ENCODE peak calls at places on chromosome 18, in five cellular contexts. One of them, this sample, is unnamed.

GRCh38 chr18:8750954-8751415 is 45.6 kb downstream of the MTCL1 start:
- DNase-seq in colonic mucosa: no peak
- DNase-seq in fibroblast of lung: peak; percentile 96
- DNase-seq in cardiac fibroblast: peak; percentile 88
- DNase-seq in right atrium auricular region: peak; percentile 52
- DNase-seq in this sample: no peak

GRCh38 chr18:42689310-42689709 is 426.2 kb downstream of the RIT2 start:
- DNase-seq in colonic mucosa: no peak
- DNase-seq in right atrium auricular region: no peak
- DNase-seq in fibroblast of lung: no peak
- DNase-seq in cardiac fibroblast: no peak
- DNase-seq in this sample: no peak

GRCh38 chr18:63936156-63936931 is 12.8 kb upstream of the HMSD start:
- DNase-seq in right atrium auricular region: peak; percentile 91
- DNase-seq in fibroblast of lung: peak; percentile 69
- DNase-seq in colonic mucosa: peak; percentile 78
- DNase-seq in cardiac fibroblast: peak; percentile 68
- DNase-seq in this sample: peak; percentile 78

GRCh38 chr18:30406728-30407127 is 635.8 kb downstream of the DSC3 start:
- DNase-seq in cardiac fibroblast: peak; percentile 32
- DNase-seq in fibroblast of lung: peak; percentile 3
- DNase-seq in colonic mucosa: no peak
- DNase-seq in right atrium auricular region: no peak
- DNase-seq in this sample: no peak

GRCh38 chr18:66110607-66111006 is 359.8 kb downstream of the CDH7 start:
- DNase-seq in fibroblast of lung: no peak
- DNase-seq in right atrium auricular region: no peak
- DNase-seq in cardiac fibroblast: no peak
- DNase-seq in colonic mucosa: no peak
- DNase-seq in this sample: no peak

GRCh38 chr18:34808389-34808788 is 98.3 kb downstream of the DTNA start:
- DNase-seq in cardiac fibroblast: no peak
- DNase-seq in colonic mucosa: no peak
- DNase-seq in fibroblast of lung: no peak
- DNase-seq in right atrium auricular region: no peak
- DNase-seq in this sample: no peak

GRCh38 chr18:79856119-79857080 is 58.7 kb downstream of the KCNG2 start:
- DNase-seq in colonic mucosa: peak; percentile 15
- DNase-seq in fibroblast of lung: peak; percentile 18
- DNase-seq in cardiac fibroblast: peak; percentile 47
- DNase-seq in right atrium auricular region: peak; percentile 49
- DNase-seq in this sample: no peak

GRCh38 chr18:35045121-35045520 is 3.9 kb downstream of the MAPRE2 start:
- DNase-seq in right atrium auricular region: no peak
- DNase-seq in fibroblast of lung: peak; percentile 81
- DNase-seq in colonic mucosa: no peak
- DNase-seq in cardiac fibroblast: peak; percentile 58
- DNase-seq in this sample: no peak

GRCh38 chr18:24368749-24369148 is 28.9 kb downstream of the OSBPL1A start:
- DNase-seq in colonic mucosa: no peak
- DNase-seq in cardiac fibroblast: peak; percentile 17
- DNase-seq in fibroblast of lung: no peak
- DNase-seq in right atrium auricular region: no peak
- DNase-seq in this sample: no peak

GRCh38 chr18:48545690-48546365 is 7.0 kb downstream of the CTIF start:
- DNase-seq in fibroblast of lung: peak; percentile 73
- DNase-seq in colonic mucosa: no peak
- DNase-seq in right atrium auricular region: peak; percentile 85
- DNase-seq in cardiac fibroblast: peak; percentile 92
- DNase-seq in this sample: no peak

GRCh38 chr18:22544626-22545025 is 126.9 kb upstream of the CTAGE1 start:
- DNase-seq in cardiac fibroblast: no peak
- DNase-seq in fibroblast of lung: no peak
- DNase-seq in colonic mucosa: no peak
- DNase-seq in right atrium auricular region: no peak
- DNase-seq in this sample: no peak

GRCh38 chr18:68893396-68893795 is 95.5 kb downstream of the CCDC102B start:
- DNase-seq in fibroblast of lung: no peak
- DNase-seq in colonic mucosa: no peak
- DNase-seq in right atrium auricular region: no peak
- DNase-seq in cardiac fibroblast: no peak
- DNase-seq in this sample: no peak

GRCh38 chr18:3456686-3457069 is 6.7 kb downstream of the TGIF1 start:
- DNase-seq in colonic mucosa: peak; percentile 58
- DNase-seq in right atrium auricular region: no peak
- DNase-seq in fibroblast of lung: no peak
- DNase-seq in cardiac fibroblast: no peak
- DNase-seq in this sample: no peak

GRCh38 chr18:31671951-31672350 is 12.4 kb downstream of the B4GALT6 start:
- DNase-seq in right atrium auricular region: no peak
- DNase-seq in cardiac fibroblast: no peak
- DNase-seq in colonic mucosa: no peak
- DNase-seq in fibroblast of lung: no peak
- DNase-seq in this sample: no peak

GRCh38 chr18:51211552-51211951 is 14.1 kb upstream of the MEX3C start:
- DNase-seq in cardiac fibroblast: peak; percentile 96
- DNase-seq in fibroblast of lung: peak; percentile 68
- DNase-seq in right atrium auricular region: peak; percentile 64
- DNase-seq in colonic mucosa: peak; percentile 21
- DNase-seq in this sample: no peak

GRCh38 chr18:60411715-60412114 is 39.1 kb upstream of the MC4R start:
- DNase-seq in right atrium auricular region: no peak
- DNase-seq in fibroblast of lung: no peak
- DNase-seq in colonic mucosa: no peak
- DNase-seq in cardiac fibroblast: no peak
- DNase-seq in this sample: no peak

GRCh38 chr18:13539843-13540535 is 186.4 kb downstream of the FAM210A start:
- DNase-seq in fibroblast of lung: no peak
- DNase-seq in colonic mucosa: no peak
- DNase-seq in cardiac fibroblast: no peak
- DNase-seq in right atrium auricular region: peak; percentile 64
- DNase-seq in this sample: peak; percentile 22

GRCh38 chr18:59787998-59788875 is 91.0 kb upstream of the CCBE1 start:
- DNase-seq in fibroblast of lung: peak; percentile 81
- DNase-seq in cardiac fibroblast: peak; percentile 70
- DNase-seq in colonic mucosa: no peak
- DNase-seq in right atrium auricular region: no peak
- DNase-seq in this sample: no peak

GRCh38 chr18:79952996-79953559 is 1.6 kb upstream of the SLC66A2 start:
- DNase-seq in fibroblast of lung: no peak
- DNase-seq in right atrium auricular region: no peak
- DNase-seq in cardiac fibroblast: no peak
- DNase-seq in colonic mucosa: peak; percentile 69
- DNase-seq in this sample: peak; percentile 66

GRCh38 chr18:46152436-46152807 is 48.2 kb downstream of the HAUS1 start:
- DNase-seq in colonic mucosa: no peak
- DNase-seq in cardiac fibroblast: peak; percentile 76
- DNase-seq in right atrium auricular region: no peak
- DNase-seq in fibroblast of lung: peak; percentile 60
- DNase-seq in this sample: no peak

GRCh38 chr18:79531926-79532689 is 136.4 kb downstream of the NFATC1 start:
- DNase-seq in cardiac fibroblast: no peak
- DNase-seq in fibroblast of lung: peak; percentile 54
- DNase-seq in right atrium auricular region: no peak
- DNase-seq in colonic mucosa: no peak
- DNase-seq in this sample: no peak

GRCh38 chr18:75923169-75923568 is 495.7 kb upstream of the SMIM21 start:
- DNase-seq in colonic mucosa: no peak
- DNase-seq in right atrium auricular region: peak; percentile 78
- DNase-seq in cardiac fibroblast: peak; percentile 14
- DNase-seq in fibroblast of lung: peak; percentile 61
- DNase-seq in this sample: no peak

GRCh38 chr18:76213996-76214395 is 281.0 kb downstream of the ZNF516 start:
- DNase-seq in fibroblast of lung: no peak
- DNase-seq in colonic mucosa: no peak
- DNase-seq in cardiac fibroblast: no peak
- DNase-seq in right atrium auricular region: no peak
- DNase-seq in this sample: no peak

GRCh38 chr18:76953186-76953982 is 131.0 kb downstream of the ZNF236 start:
- DNase-seq in fibroblast of lung: peak; percentile 48
- DNase-seq in cardiac fibroblast: no peak
- DNase-seq in colonic mucosa: peak; percentile 69
- DNase-seq in right atrium auricular region: peak; percentile 81
- DNase-seq in this sample: no peak

GRCh38 chr18:45764000-45764686 is 40.2 kb downstream of the SLC14A1 start:
- DNase-seq in colonic mucosa: no peak
- DNase-seq in right atrium auricular region: no peak
- DNase-seq in fibroblast of lung: peak; percentile 28
- DNase-seq in cardiac fibroblast: peak; percentile 64
- DNase-seq in this sample: no peak

GRCh38 chr18:64513401-64513800 is 364.5 kb upstream of the LINC00305 start:
- DNase-seq in right atrium auricular region: no peak
- DNase-seq in fibroblast of lung: no peak
- DNase-seq in cardiac fibroblast: no peak
- DNase-seq in colonic mucosa: no peak
- DNase-seq in this sample: no peak

DNA sequence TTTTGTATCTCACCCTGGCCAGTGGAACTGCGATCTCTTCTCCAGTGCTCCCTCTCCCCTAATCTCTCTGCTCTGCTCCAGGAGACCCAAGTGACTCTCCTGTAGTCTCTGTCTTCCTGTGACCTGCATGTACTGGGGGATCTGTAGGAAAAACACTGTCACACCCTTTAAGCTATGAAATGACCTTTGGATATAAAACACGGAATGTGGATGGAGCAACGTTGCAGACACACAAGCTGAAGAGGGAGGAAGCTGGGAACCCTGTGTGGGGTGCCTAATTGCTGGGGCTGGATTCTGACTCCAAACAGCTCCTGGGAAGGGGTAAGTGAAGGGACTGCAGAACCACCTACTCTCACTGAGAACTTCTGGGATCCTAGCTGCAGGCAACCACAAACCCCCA is 482.9 kb upstream of the SETBP1 start:
- DNase-seq in right atrium auricular region: no peak
- DNase-seq in cardiac fibroblast: no peak
- DNase-seq in fibroblast of lung: no peak
- DNase-seq in colonic mucosa: no peak
- DNase-seq in this sample: no peak
- TF ChIP-seq CTCF in right atrium auricular region: no peak
- TF ChIP-seq CTCF in cardiac fibroblast: no peak
- TF ChIP-seq CTCF in fibroblast of lung: no peak
- TF ChIP-seq CTCF in colonic mucosa: no peak
- TF ChIP-seq CTCF in this sample: no peak

GRCh38 chr18:50203801-50204604 is 9.1 kb upstream of the MYO5B start:
- DNase-seq in cardiac fibroblast: peak; percentile 48
- DNase-seq in colonic mucosa: peak; percentile 72
- DNase-seq in right atrium auricular region: no peak
- DNase-seq in fibroblast of lung: peak; percentile 22
- DNase-seq in this sample: no peak
- TF ChIP-seq CTCF in cardiac fibroblast: peak; percentile 62
- TF ChIP-seq CTCF in colonic mucosa: peak; percentile 63
- TF ChIP-seq CTCF in right atrium auricular region: peak; percentile 52
- TF ChIP-seq CTCF in fibroblast of lung: peak; percentile 59
- TF ChIP-seq CTCF in this sample: peak; percentile 83

DNA sequence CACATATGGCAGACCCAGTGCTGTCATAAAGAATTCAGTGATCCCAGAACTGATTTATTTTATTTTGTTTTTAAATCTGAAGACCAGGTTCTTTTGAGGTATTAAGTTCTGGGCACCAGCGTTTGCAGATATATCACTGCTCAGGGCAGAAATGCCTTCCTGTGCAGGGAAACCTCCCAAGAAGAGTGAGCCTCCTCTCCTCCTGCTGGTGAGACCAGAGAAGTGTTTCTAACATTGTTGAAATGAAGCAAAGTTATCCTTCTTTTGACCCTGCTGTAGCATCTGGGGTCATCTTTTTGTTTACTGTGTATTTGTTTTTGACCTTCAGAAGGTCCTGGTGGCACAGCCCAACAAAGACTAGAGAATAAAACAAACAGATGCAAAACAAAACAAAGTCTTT is 94.0 kb downstream of the AQP4 start:
- DNase-seq in cardiac fibroblast: no peak
- DNase-seq in fibroblast of lung: no peak
- DNase-seq in colonic mucosa: no peak
- DNase-seq in right atrium auricular region: no peak
- DNase-seq in this sample: no peak
- TF ChIP-seq CTCF in cardiac fibroblast: peak; percentile 24
- TF ChIP-seq CTCF in fibroblast of lung: no peak
- TF ChIP-seq CTCF in colonic mucosa: no peak
- TF ChIP-seq CTCF in right atrium auricular region: peak; percentile 34
- TF ChIP-seq CTCF in this sample: peak; percentile 72

GRCh38 chr18:55324166-55324565 is 263.8 kb downstream of the TCF4 start:
- DNase-seq in right atrium auricular region: no peak
- DNase-seq in fibroblast of lung: no peak
- DNase-seq in cardiac fibroblast: no peak
- DNase-seq in colonic mucosa: no peak
- DNase-seq in this sample: no peak

GRCh38 chr18:55323051-55323994 is 264.7 kb downstream of the TCF4 start:
- DNase-seq in cardiac fibroblast: peak; percentile 77
- DNase-seq in fibroblast of lung: peak; percentile 58
- DNase-seq in colonic mucosa: no peak
- DNase-seq in right atrium auricular region: no peak
- DNase-seq in this sample: no peak

GRCh38 chr18:55321268-55322175 is 266.5 kb downstream of the TCF4 start:
- DNase-seq in right atrium auricular region: peak; percentile 91
- DNase-seq in fibroblast of lung: peak; percentile 95
- DNase-seq in cardiac fibroblast: peak; percentile 95
- DNase-seq in colonic mucosa: peak; percentile 81
- DNase-seq in this sample: peak; percentile 87

GRCh38 chr18:55320399-55321255 is 267.4 kb downstream of the TCF4 start:
- DNase-seq in fibroblast of lung: peak; percentile 54
- DNase-seq in cardiac fibroblast: peak; percentile 48
- DNase-seq in colonic mucosa: no peak
- DNase-seq in right atrium auricular region: no peak
- DNase-seq in this sample: no peak

GRCh38 chr18:55322176-55322735 is 265.7 kb downstream of the TCF4 start:
- DNase-seq in cardiac fibroblast: peak; percentile 98
- DNase-seq in colonic mucosa: peak; percentile 61
- DNase-seq in fibroblast of lung: peak; percentile 98
- DNase-seq in right atrium auricular region: peak; percentile 86
- DNase-seq in this sample: peak; percentile 76
- TF ChIP-seq CTCF in cardiac fibroblast: peak; percentile 6
- TF ChIP-seq CTCF in colonic mucosa: no peak
- TF ChIP-seq CTCF in fibroblast of lung: no peak
- TF ChIP-seq CTCF in right atrium auricular region: no peak
- TF ChIP-seq CTCF in this sample: peak; percentile 20

This sample was measured in type B pancreatic cell.